ENCODE peak calls at places on chromosomes 16 and 17, in six cellular contexts. K is cardiac fibroblast, S is GM12865, F is NCI-H345, R is epithelial cell of proximal tubule, G is RPMI8226. Z is an unnamed sample.

GRCh38 chr17:45935197-45935709 is 40.9 kb downstream of the MAPT start:
- DNase-seq in G (no peak), S (no peak), K (no peak), F (no peak), R (no peak), Z (no peak)

GRCh38 chr17:21249911-21250703 is 3.1 kb downstream of the NATD1 start:
- DNase-seq in G (no peak), S (no peak), K (no peak), F (no peak), R (no peak), Z (no peak)

GRCh38 chr16:74811911-74812310 is 37.3 kb upstream of the FA2H start:
- DNase-seq in K (no peak), S (no peak), G (peak), R (no peak), F (no peak), Z (no peak)

GRCh38 chr17:33521784-33522183 is 228.7 kb upstream of the ASIC2 start:
- DNase-seq in R (no peak), S (peak), F (peak), G (peak), K (no peak), Z (no peak)

GRCh38 chr16:21236831-21237230 is 3.3 kb downstream of the ANKS4B start:
- DNase-seq in F (no peak), R (no peak), G (no peak), S (no peak), K (no peak), Z (no peak)

GRCh38 chr16:17451835-17452234 is 18.9 kb downstream of the XYLT1 start:
- DNase-seq in K (no peak), S (no peak), G (no peak), R (no peak), F (no peak), Z (no peak)

GRCh38 chr17:83100220-83100852 is 20.9 kb downstream of the METRNL start:
- DNase-seq in K (no peak), S (no peak), R (no peak), G (peak), F (no peak), Z (no peak)

GRCh38 chr17:13698832-13699231 is 97.1 kb upstream of the HS3ST3A1 start:
- DNase-seq in G (no peak), S (no peak), K (no peak), R (no peak), F (no peak), Z (no peak)

GRCh38 chr16:88783391-88784073 is 1.5 kb downstream of the PIEZO1 start:
- DNase-seq in G (peak), R (no peak), K (peak), S (peak), F (no peak), Z (peak)

GRCh38 chr16:11791144-11791828 is 5.8 kb downstream of the ZC3H7A start:
- DNase-seq in R (no peak), F (peak), K (no peak), G (no peak), S (no peak), Z (no peak)

GRCh38 chr17:17998934-17999333 is 26.3 kb downstream of the DRC3 start:
- DNase-seq in R (no peak), G (no peak), S (no peak), K (no peak), F (no peak), Z (no peak)

GRCh38 chr17:6435051-6435450 is at the start of gene AIPL1:
- DNase-seq in S (no peak), G (no peak), F (no peak), R (no peak), K (no peak), Z (no peak)